ENCODE peak calls at places on chromosomes 3 and 15, in nine cellular contexts. T, S, M, Y, Z, O, R, F and X are unnamed samples.

GRCh38 chr3:107752202-107752990 is 229.6 kb downstream of the BBX start:
- DNase-seq in R (no peak), F (peak; percentile 29), T (peak; percentile 41), M (no peak), O (peak; percentile 52), S (no peak), Z (no peak), Y (peak; percentile 12), X (no peak)

GRCh38 chr3:177445591-177445990 is 248.3 kb upstream of the TBL1XR1 start:
- DNase-seq in F (no peak), T (no peak), Y (no peak), M (no peak), R (no peak), S (no peak), O (no peak), Z (no peak), X (no peak)

GRCh38 chr3:73029321-73029796 is 32.1 kb upstream of the EBLN2 start:
- DNase-seq in S (no peak), Z (peak; percentile 41), M (no peak), O (peak; percentile 85), Y (peak; percentile 21), R (peak; percentile 20), F (no peak), T (peak; percentile 93), X (no peak)

GRCh38 chr15:73051402-73051810 is 857 bp upstream of the NEO1 start:
- DNase-seq in O (no peak), F (no peak), Y (no peak), Z (no peak), T (no peak), M (no peak), S (peak; percentile 25), R (no peak), X (no peak)

GRCh38 chr3:190319660-190320059 is 2.6 kb downstream of the CLDN1 start:
- DNase-seq in M (no peak), R (no peak), F (no peak), Y (no peak), O (no peak), S (no peak), Z (no peak), T (peak; percentile 67), X (no peak)

GRCh38 chr15:72358532-72359180 is 17.2 kb downstream of the HEXA start:
- DNase-seq in T (peak; percentile 85), O (peak; percentile 83), F (no peak), R (peak; percentile 54), M (peak; percentile 64), S (peak; percentile 36), Z (peak; percentile 23), Y (peak; percentile 94), X (no peak)

GRCh38 chr3:60120245-60120644 is 1070.4 kb upstream of the CFAP20DC start:
- DNase-seq in S (no peak), M (no peak), O (no peak), Y (no peak), F (no peak), Z (no peak), T (no peak), R (no peak), X (no peak)

GRCh38 chr3:7682822-7683229 is 818.8 kb upstream of the LMCD1 start:
- DNase-seq in F (no peak), R (no peak), T (peak; percentile 10), S (peak; percentile 59), Z (peak; percentile 0), M (peak; percentile 77), O (peak; percentile 98), Y (no peak), X (no peak)

GRCh38 chr15:52558196-52558595 is 10.6 kb downstream of the ARPP19 start:
- DNase-seq in S (no peak), R (no peak), Z (no peak), Y (peak; percentile 36), O (peak; percentile 53), T (peak; percentile 78), F (no peak), M (no peak), X (no peak)

GRCh38 chr3:141523615-141524375 is 37.0 kb downstream of the RASA2 start:
- DNase-seq in O (no peak), S (no peak), M (no peak), F (no peak), Z (no peak), T (peak; percentile 16), R (no peak), Y (no peak), X (no peak)

GRCh38 chr15:95141486-95141885 is 910.1 kb downstream of the MCTP2 start:
- DNase-seq in S (no peak), R (no peak), Z (no peak), Y (no peak), O (peak; percentile 8), F (no peak), T (peak; percentile 84), M (no peak), X (no peak)

GRCh38 chr15:61857169-61857829 is 202.9 kb downstream of the VPS13C start:
- DNase-seq in Y (no peak), O (peak; percentile 42), R (no peak), F (no peak), Z (no peak), T (no peak), M (no peak), S (no peak), X (no peak)

DNA sequence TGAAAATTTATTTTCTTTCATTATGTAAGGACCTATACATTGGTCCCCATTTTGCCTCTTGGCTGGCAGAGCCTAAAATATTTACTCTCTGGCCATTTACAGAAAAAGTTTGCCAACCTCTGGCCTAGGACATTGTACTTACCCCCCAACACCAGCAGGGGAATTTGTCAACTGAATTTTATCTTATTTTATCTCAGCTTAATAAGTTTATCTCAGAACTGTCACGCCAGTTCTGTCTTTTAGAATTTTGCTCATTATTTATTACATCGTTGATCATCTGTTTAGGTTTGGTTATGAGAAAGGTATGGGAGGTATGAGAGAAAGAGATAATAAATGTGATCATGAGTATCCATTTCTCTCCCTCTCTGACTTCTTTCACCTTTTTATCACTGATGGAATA is 38.3 kb downstream of the CHD2 start:
- DNase-seq in M (no peak), F (no peak), S (no peak), T (no peak), R (no peak), Z (no peak), O (no peak), Y (no peak), X (no peak)
- TF ChIP-seq CTCF in M (no peak), F (peak; percentile 87), S (peak; percentile 11), T (peak; percentile 8), R (no peak), Z (peak; percentile 36), O (peak; percentile 33), Y (no peak), X (peak; percentile 58)

GRCh38 chr3:126961191-126961790 is 21.6 kb upstream of the PLXNA1 start:
- DNase-seq in R (peak; percentile 81), M (peak; percentile 93), T (peak; percentile 61), F (no peak), O (peak; percentile 79), Y (no peak), S (peak; percentile 89), Z (no peak), X (no peak)

GRCh38 chr3:126960604-126960995 is 22.3 kb upstream of the PLXNA1 start:
- DNase-seq in Y (no peak), O (no peak), Z (no peak), T (no peak), F (no peak), S (no peak), M (no peak), R (no peak), X (no peak)

GRCh38 chr3:126959144-126959920 is 23.6 kb upstream of the PLXNA1 start:
- DNase-seq in R (no peak), M (no peak), S (no peak), Z (no peak), O (no peak), Y (no peak), T (no peak), F (no peak), X (no peak)

GRCh38 chr3:126958638-126959085 is 24.3 kb upstream of the PLXNA1 start:
- DNase-seq in F (no peak), Y (no peak), O (no peak), M (no peak), T (no peak), R (no peak), Z (no peak), S (no peak), X (no peak)

DNA sequence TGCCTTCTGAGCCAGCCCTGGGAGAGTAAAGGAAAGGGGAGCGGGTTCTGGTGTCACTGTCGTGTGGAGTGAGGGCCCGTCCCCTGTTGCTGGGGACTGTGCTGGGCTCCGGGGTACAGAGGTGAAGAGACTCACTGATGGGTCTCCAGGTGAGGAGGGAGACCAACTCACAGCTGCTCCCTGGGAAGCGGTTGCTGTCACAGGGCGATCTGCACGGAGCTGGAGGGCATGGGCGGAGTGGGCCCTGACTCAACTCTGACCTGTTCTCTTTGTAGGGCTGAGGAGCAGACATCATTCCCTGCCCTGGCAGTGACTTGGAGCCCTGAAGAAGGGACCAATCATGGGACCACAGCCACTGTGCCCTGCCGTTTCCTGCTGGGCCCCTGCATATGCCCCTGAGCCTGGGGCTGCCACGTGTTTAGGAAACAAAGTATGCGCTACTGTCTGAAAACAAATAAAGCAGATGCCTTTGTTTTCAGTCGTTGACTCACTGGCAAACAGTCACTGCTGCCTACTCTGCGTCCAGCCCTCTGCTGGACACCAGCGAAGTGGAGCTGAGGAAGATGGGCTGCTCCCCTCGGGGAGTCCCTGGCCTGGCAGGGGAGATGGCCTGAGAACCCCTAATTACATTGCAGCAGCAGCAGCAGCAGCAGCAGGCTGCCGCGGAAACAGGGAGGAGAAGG is 22.9 kb upstream of the PLXNA1 start:
- DNase-seq in T (peak; percentile 73), Y (no peak), F (peak; percentile 22), Z (no peak), S (no peak), R (peak; percentile 23), O (peak; percentile 43), M (no peak), X (no peak)
- TF ChIP-seq CTCF in T (peak; percentile 56), Y (peak; percentile 52), F (no peak), Z (peak; percentile 56), S (no peak), R (peak; percentile 56), O (peak; percentile 39), M (no peak), X (peak; percentile 46)

DNA sequence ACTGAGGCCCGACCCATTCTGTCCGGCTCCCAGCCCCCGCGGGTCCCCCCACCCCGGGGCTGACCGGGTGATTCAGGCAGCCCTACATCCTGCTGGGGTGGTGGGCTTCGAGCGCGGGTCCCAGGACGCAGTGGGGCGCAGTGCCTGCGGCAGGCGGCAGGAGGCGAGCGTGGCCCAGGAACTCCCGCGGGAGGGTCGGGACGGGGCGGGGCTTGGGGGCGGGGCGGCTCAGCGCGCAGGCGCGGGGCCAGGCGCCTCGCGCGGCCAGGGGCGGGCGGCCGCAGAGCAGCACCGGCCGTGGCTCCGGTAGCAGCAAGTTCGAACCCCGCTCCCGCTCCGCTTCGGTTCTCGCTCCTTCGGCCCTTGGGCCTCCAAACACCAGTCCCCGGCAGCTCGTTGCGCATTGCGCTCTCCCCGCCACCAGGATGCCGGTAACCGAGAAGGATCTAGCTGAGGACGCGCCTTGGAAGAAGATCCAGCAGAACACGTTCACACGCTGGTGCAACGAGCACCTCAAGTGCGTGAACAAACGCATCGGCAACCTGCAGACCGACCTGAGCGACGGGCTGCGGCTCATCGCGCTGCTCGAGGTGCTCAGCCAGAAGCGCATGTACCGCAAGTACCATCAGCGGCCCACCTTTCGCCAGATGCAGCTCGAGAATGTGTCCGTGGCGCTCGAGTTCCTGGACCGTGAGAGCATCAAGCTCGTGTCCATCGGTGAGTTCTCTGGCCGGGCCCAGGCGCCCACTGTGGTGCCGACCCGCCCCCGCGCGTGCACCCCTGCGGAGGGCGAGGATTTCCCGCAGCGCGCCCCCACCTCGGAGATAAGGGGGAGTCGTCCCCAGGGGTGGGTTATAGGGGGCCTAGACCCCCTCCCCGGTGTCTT is at the start of gene FLNB:
- DNase-seq in S (peak; percentile 44), T (peak; percentile 54), O (peak; percentile 78), R (no peak), Z (no peak), F (peak; percentile 93), M (no peak), Y (no peak), X (peak; percentile 81)
- TF ChIP-seq CTCF in S (peak; percentile 79), T (peak; percentile 76), O (peak; percentile 70), R (peak; percentile 76), Z (peak; percentile 74), F (peak; percentile 70), M (peak; percentile 89), Y (peak; percentile 69), X (peak; percentile 74)

GRCh38 chr15:70604671-70605070 is 158.7 kb downstream of the UACA start:
- DNase-seq in S (no peak), M (no peak), O (peak; percentile 57), T (peak; percentile 37), Z (no peak), R (no peak), Y (no peak), F (no peak), X (no peak)
- TF ChIP-seq CTCF in S (no peak), M (no peak), O (peak; percentile 24), T (peak; percentile 26), Z (no peak), R (no peak), Y (no peak), F (no peak), X (no peak)